ENCODE peak calls at places on chromosomes 3 and 15, in four cellular contexts. D is A549, R is HepG2, L is K562. N is an unnamed sample.
A peak's percentile ranks its signal among the peaks of the same experiment; 100 is the strongest.

GRCh38 chr3:127002195-127003174 is 19.6 kb downstream of the PLXNA1 start:
- DNase-seq in D (no peak), R (no peak), L (peak; percentile 49), N (peak; percentile 91)

GRCh38 chr3:16448691-16449090 is 64.8 kb downstream of the RFTN1 start:
- DNase-seq in D (peak; percentile 25), R (no peak), L (no peak), N (no peak)

GRCh38 chr3:175554761-175555160 is 695.6 kb downstream of the NAALADL2 start:
- DNase-seq in D (no peak), R (no peak), L (no peak), N (no peak)

GRCh38 chr3:61807865-61808276 is 246.5 kb downstream of the PTPRG start:
- DNase-seq in D (no peak), R (peak; percentile 39), L (no peak), N (no peak)

GRCh38 chr3:197309528-197310361 is 11.3 kb upstream of the DLG1 start:
- DNase-seq in D (no peak), R (no peak), L (no peak), N (no peak)

GRCh38 chr3:115855911-115856310 is 232.6 kb downstream of the GAP43 start:
- DNase-seq in D (no peak), R (no peak), L (no peak), N (no peak)

GRCh38 chr15:101455291-101455916 is 34.1 kb downstream of the PCSK6 start:
- DNase-seq in D (no peak), R (no peak), L (no peak), N (no peak)

GRCh38 chr3:162134571-162134970 is 638.0 kb downstream of the OTOL1 start:
- DNase-seq in D (no peak), R (no peak), L (no peak), N (no peak)

GRCh38 chr3:58422756-58423324 is 10.8 kb downstream of the PDHB start:
- DNase-seq in D (peak; percentile 7), R (peak; percentile 40), L (no peak), N (no peak)

GRCh38 chr3:57545636-57546268 is 1.6 kb upstream of the DNAH12 start:
- DNase-seq in D (no peak), R (peak; percentile 31), L (no peak), N (no peak)

GRCh38 chr15:31267161-31268107 is 59.2 kb upstream of the KLF13 start:
- DNase-seq in D (no peak), R (no peak), L (no peak), N (peak; percentile 3)

GRCh38 chr3:52401021-52401420 is 43.9 kb downstream of the SEMA3G start:
- DNase-seq in D (no peak), R (no peak), L (no peak), N (no peak)

GRCh38 chr3:160931474-160931873 is 173.7 kb downstream of the B3GALNT1 start:
- DNase-seq in D (no peak), R (no peak), L (no peak), N (no peak)

GRCh38 chr15:67097893-67098740 is 32.7 kb downstream of the SMAD3 start:
- DNase-seq in D (no peak), R (no peak), L (peak; percentile 72), N (no peak)

GRCh38 chr3:104906001-104906639 is 460.6 kb upstream of the ALCAM start:
- DNase-seq in D (no peak), R (no peak), L (no peak), N (no peak)

GRCh38 chr15:43854801-43855200 is 28.0 kb downstream of the WDR76 start:
- DNase-seq in D (no peak), R (no peak), L (no peak), N (no peak)

GRCh38 chr3:148794357-148794756 is 33.3 kb upstream of the CPB1 start:
- DNase-seq in D (no peak), R (peak; percentile 78), L (no peak), N (no peak)

DNA sequence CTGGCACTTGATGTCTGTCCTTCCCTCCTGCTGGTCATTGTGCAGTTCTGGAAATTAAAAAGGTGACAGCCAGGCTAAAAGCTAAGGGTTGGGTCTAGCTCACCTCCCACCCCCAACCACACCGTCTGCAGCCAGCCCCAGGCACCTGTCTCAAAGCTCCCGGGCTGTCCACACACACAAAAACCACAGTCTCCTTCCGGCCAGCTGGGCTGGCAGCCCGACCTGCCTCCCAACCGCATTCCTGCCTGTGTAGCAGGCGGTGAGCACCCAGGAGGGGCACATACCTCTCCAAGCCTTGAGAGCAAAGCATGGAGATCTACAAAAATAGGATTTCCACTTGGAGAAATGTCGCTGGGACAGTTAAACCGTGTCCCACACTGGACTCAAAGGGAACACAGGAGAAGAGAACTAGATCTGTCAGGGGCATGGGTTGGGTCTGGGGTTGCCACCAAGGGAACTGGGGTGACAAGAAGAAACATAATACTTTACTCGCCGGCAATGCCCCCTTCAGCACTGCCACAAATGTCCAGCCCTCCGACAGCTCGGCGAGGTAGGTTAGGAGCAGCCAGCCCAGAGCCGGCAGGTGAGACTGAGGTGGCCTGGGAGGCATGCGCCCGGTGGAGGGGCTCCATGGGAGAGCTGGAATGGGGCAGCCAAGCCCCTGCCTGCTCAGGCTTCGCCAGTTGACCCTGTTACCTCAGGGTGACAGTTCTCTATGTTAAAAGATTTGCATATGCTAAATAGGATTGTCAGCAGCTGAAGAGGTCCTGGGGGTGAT is 52.2 kb downstream of the EXOG start:
- DNase-seq in D (no peak), R (no peak), L (no peak), N (peak; percentile 43)
- TF ChIP-seq HMGXB4 in D (no peak), R (no peak), L (no peak), N (no peak)

GRCh38 chr15:58568157-58568571 is 136.4 kb downstream of the LIPC start:
- DNase-seq in D (no peak), R (no peak), L (no peak), N (no peak)

GRCh38 chr15:58573270-58573669 is 141.5 kb downstream of the LIPC start:
- DNase-seq in D (no peak), R (peak; percentile 82), L (no peak), N (no peak)

GRCh38 chr15:58566029-58566428 is 134.2 kb downstream of the LIPC start:
- DNase-seq in D (no peak), R (no peak), L (no peak), N (no peak)

GRCh38 chr15:58572521-58572920 is 140.7 kb downstream of the LIPC start:
- DNase-seq in D (no peak), R (no peak), L (no peak), N (no peak)

DNA sequence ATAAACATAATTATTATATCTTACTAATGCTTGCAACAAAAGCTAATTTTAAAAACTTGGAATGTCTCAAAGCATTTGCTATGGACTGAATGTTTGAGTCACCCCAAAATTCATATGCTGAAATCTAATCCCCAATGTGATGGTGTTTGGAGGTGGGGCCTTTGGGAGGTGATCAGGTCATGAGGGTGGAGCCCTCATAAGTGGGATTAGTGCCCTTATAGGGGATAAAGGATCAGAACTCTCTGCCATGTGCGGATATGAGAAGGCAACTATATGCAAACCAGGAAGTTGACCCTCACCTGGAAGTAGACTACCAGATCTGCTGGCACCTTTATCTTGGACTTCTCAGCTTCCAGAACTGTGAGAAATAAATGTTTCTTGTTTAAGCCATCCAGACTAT is 137.7 kb downstream of the LIPC start:
- DNase-seq in D (no peak), R (no peak), L (no peak), N (no peak)
- TF ChIP-seq HMGXB4 in D (no peak), R (no peak), L (no peak), N (no peak)

GRCh38 chr3:111471851-111472250 is 70.1 kb upstream of the CD96 start:
- DNase-seq in D (no peak), R (no peak), L (no peak), N (no peak)

GRCh38 chr3:111473550-111473949 is 68.4 kb upstream of the CD96 start:
- DNase-seq in D (no peak), R (no peak), L (no peak), N (peak; percentile 42)

DNA sequence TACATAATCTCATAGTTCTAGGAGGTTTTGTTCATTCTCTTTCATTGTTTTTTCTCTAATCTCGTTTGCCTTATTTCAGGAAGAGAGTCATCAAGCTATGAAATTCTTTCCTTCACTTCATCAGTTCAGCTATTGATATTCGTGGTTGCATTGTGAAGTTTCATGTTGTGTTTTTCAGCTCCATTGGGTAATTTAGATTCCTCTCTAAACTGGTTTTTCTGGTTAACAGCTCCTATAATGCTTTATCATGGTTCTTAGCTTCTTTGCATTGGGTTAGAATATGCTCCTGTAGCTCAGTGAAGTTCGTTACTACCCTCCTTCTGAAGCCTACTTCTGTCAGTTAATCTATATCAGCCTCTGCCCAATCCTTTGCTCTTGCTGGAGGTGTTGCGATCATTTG is 69.4 kb upstream of the CD96 start:
- DNase-seq in D (no peak), R (no peak), L (no peak), N (no peak)
- TF ChIP-seq HMGXB4 in D (no peak), R (no peak), L (no peak), N (no peak)

GRCh38 chr3:117252208-117252607 is 542.6 kb downstream of the TUSC7 start:
- DNase-seq in D (peak; percentile 29), R (no peak), L (no peak), N (no peak)
- TF ChIP-seq HMGXB4 in D (no peak), R (no peak), L (no peak), N (no peak)

DNA sequence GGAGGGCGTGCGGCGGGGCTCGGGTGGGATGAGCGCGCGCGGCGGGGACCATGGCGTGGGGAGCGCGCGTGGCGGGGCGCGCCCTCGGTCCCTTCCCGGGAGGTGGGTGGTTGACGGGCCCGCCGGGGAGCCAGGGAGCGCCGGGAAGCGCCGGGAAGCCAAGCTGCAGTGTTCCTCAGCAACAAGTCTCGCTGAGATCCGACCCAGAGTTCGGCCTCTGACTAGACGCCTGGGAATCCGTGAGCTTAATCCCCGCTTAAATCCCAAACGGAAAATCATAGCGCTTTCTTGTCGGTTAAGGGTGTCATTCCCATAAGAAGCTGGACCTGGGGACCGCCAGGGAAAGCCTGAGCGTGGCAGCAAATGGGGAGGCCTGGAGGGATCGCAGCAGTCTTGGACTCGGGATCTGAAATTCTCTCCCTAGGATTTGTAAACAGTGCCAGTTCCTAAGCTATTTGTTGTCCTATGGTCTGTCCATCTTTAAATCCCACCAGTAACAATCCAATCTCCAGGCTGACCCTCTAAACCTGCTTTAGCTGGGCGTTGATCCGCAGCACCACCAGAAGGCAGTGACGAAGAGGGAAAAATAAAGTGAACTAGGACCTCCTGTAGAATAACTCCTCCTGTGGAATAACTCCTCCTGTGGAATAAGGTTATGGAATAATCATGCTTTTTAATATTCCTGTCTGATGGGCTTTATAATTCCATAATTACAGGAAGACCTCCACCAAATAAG is 560 bp upstream of the NEDD4 start:
- DNase-seq in D (peak; percentile 50), R (peak; percentile 24), L (no peak), N (peak; percentile 33)
- TF ChIP-seq HMGXB4 in D (no peak), R (no peak), L (no peak), N (no peak)

GRCh38 chr3:37064747-37065146 is 71.4 kb downstream of the MLH1 start:
- DNase-seq in D (no peak), R (no peak), L (no peak), N (no peak)

GRCh38 chr3:37068031-37068430 is 74.7 kb downstream of the MLH1 start:
- DNase-seq in D (no peak), R (no peak), L (no peak), N (no peak)

GRCh38 chr3:37072892-37073291 is 79.6 kb downstream of the MLH1 start:
- DNase-seq in D (no peak), R (no peak), L (no peak), N (no peak)

GRCh38 chr3:37071921-37072320 is 78.6 kb downstream of the MLH1 start:
- DNase-seq in D (no peak), R (no peak), L (no peak), N (no peak)

GRCh38 chr3:37067577-37067976 is 74.3 kb downstream of the MLH1 start:
- DNase-seq in D (no peak), R (no peak), L (no peak), N (no peak)
- TF ChIP-seq HMGXB4 in D (no peak), R (no peak), L (no peak), N (no peak)

GRCh38 chr15:73754461-73754860 is 1.3 kb upstream of the INSYN1 start:
- DNase-seq in D (no peak), R (no peak), L (no peak), N (no peak)
- TF ChIP-seq HMGXB4 in D (no peak), R (no peak), L (no peak), N (no peak)

GRCh38 chr3:122679467-122680291 is 960 bp upstream of the PARP14 start:
- DNase-seq in D (peak; percentile 16), R (no peak), L (peak; percentile 50), N (no peak)
- TF ChIP-seq HMGXB4 in D (no peak), R (peak; percentile 20), L (no peak), N (no peak)